ENCODE peak calls at places on chromosomes 2 and 18, in eight cellular contexts. U, I, R, J, M, A, V and Q are unnamed samples.
A peak's percentile ranks its signal among the peaks of the same experiment; 100 is the strongest.

GRCh38 chr2:179051250-179051649 is 1.3 kb upstream of the CCDC141 start:
- DNase-seq in R (no peak), U (no peak), V (no peak), J (no peak), M (no peak), A (no peak), I (no peak), Q (no peak)

GRCh38 chr2:149920389-149920788 is 332.8 kb upstream of the MMADHC start:
- DNase-seq in U (no peak), I (no peak), J (no peak), R (no peak), V (no peak), M (no peak), A (no peak), Q (no peak)

GRCh38 chr2:85457877-85458316 is 39.4 kb downstream of the SH2D6 start:
- DNase-seq in M (peak; percentile 97), J (peak; percentile 40), U (no peak), R (no peak), A (no peak), I (no peak), V (no peak), Q (no peak)

GRCh38 chr18:36448384-36449290 is 151.1 kb downstream of the FHOD3 start:
- DNase-seq in I (no peak), A (no peak), M (no peak), J (no peak), V (peak; percentile 45), R (no peak), U (no peak), Q (no peak)

GRCh38 chr2:202858601-202859000 is 13.0 kb downstream of the ICA1L start:
- DNase-seq in I (no peak), M (no peak), J (no peak), A (no peak), V (no peak), U (no peak), R (no peak), Q (no peak)

GRCh38 chr2:160126756-160127155 is 64.3 kb upstream of the PLA2R1 start:
- DNase-seq in J (no peak), M (no peak), V (no peak), U (no peak), A (no peak), I (no peak), R (no peak), Q (no peak)

GRCh38 chr18:46573156-46573555 is 83.9 kb downstream of the LOXHD1 start:
- DNase-seq in A (no peak), M (no peak), R (no peak), V (no peak), I (no peak), J (no peak), U (no peak), Q (no peak)

GRCh38 chr2:198973785-198974184 is 484.0 kb downstream of the SATB2 start:
- DNase-seq in R (no peak), M (no peak), V (no peak), A (no peak), I (no peak), J (no peak), U (peak; percentile 13), Q (peak; percentile 84)

GRCh38 chr2:169714699-169715098 is 18.9 kb upstream of the KLHL23 start:
- DNase-seq in J (no peak), R (no peak), I (no peak), V (no peak), M (no peak), U (no peak), A (no peak), Q (no peak)

GRCh38 chr2:119744335-119744939 is 15.3 kb upstream of the PTPN4 start:
- DNase-seq in J (no peak), R (no peak), V (no peak), U (no peak), I (no peak), M (peak; percentile 81), A (no peak), Q (no peak)

GRCh38 chr2:104855174-104856085 is 1.5 kb downstream of the POU3F3 start:
- DNase-seq in U (no peak), I (no peak), V (peak; percentile 78), M (no peak), J (no peak), R (no peak), A (no peak), Q (no peak)

GRCh38 chr2:125745514-125745913 is 910.4 kb upstream of the GYPC start:
- DNase-seq in J (peak; percentile 2), V (peak; percentile 29), U (peak; percentile 1), I (no peak), R (peak; percentile 4), A (no peak), M (no peak), Q (peak; percentile 34)

GRCh38 chr2:157441072-157441454 is 2.8 kb downstream of the CYTIP start:
- DNase-seq in A (no peak), I (no peak), U (peak; percentile 66), R (no peak), V (no peak), J (peak; percentile 8), M (no peak), Q (peak; percentile 89)

GRCh38 chr2:24797644-24798043 is 4.4 kb downstream of the CENPO start:
- DNase-seq in V (no peak), M (no peak), A (no peak), I (no peak), J (no peak), R (no peak), U (no peak), Q (no peak)

GRCh38 chr2:142190805-142191204 is 60.0 kb upstream of the LRP1B start:
- DNase-seq in I (no peak), U (no peak), R (peak; percentile 5), M (peak; percentile 28), V (no peak), J (no peak), A (no peak), Q (no peak)

GRCh38 chr2:27823135-27823534 is 51.6 kb downstream of the MRPL33 start:
- DNase-seq in A (no peak), M (no peak), V (no peak), J (no peak), I (no peak), R (no peak), U (no peak), Q (no peak)

GRCh38 chr2:219803294-219803693 is 175.9 kb downstream of the SLC4A3 start:
- DNase-seq in R (no peak), I (no peak), J (no peak), U (no peak), M (peak; percentile 86), V (no peak), A (no peak), Q (no peak)

GRCh38 chr2:116706381-116706780 is 1108.1 kb upstream of the DDX18 start:
- DNase-seq in V (no peak), U (no peak), J (no peak), M (no peak), A (no peak), I (no peak), R (no peak), Q (no peak)

GRCh38 chr2:54084600-54084999 is 30.8 kb upstream of the ACYP2 start:
- DNase-seq in M (peak; percentile 39), I (no peak), J (no peak), U (no peak), R (no peak), A (no peak), V (no peak), Q (peak; percentile 20)

GRCh38 chr2:163748420-163748819 is 12.6 kb upstream of the FIGN start:
- DNase-seq in J (no peak), I (no peak), A (no peak), U (no peak), V (no peak), M (no peak), R (no peak), Q (no peak)

GRCh38 chr18:73520229-73520628 is 627.4 kb downstream of the FBXO15 start:
- DNase-seq in V (peak; percentile 27), R (no peak), M (no peak), A (no peak), I (no peak), J (no peak), U (no peak), Q (no peak)

GRCh38 chr18:12862467-12862866 is 21.6 kb downstream of the PTPN2 start:
- DNase-seq in I (no peak), A (no peak), V (peak; percentile 62), U (peak; percentile 37), J (no peak), M (peak; percentile 19), R (no peak), Q (peak; percentile 54)

GRCh38 chr2:53235836-53236582 is 531.6 kb upstream of the CHAC2 start:
- DNase-seq in I (no peak), A (no peak), U (no peak), V (no peak), M (peak; percentile 68), R (no peak), J (no peak), Q (no peak)

GRCh38 chr2:161250864-161251436 is 57.3 kb upstream of the PSMD14 start:
- DNase-seq in I (no peak), V (peak; percentile 68), A (no peak), J (peak; percentile 38), R (peak; percentile 70), M (peak; percentile 70), U (peak; percentile 70), Q (peak; percentile 66)